ENCODE peak calls at places on chromosomes 13 and 19, in five cellular contexts. K is CD8-positive, alpha-beta T cell; H is body of pancreas; F is psoas muscle; J is aorta. C is an unnamed sample. For H3K9me3, the result is how much of the 10 kb centered on the place peaks cover.

GRCh38 chr19:40416918-40417713 is 3.9 kb upstream of the PRX start:
- DNase-seq in K (no peak), H (peak), F (peak), J (peak), C (no peak)

GRCh38 chr13:80047406-80047805 is 293.5 kb downstream of the SPRY2 start:
- DNase-seq in K (no peak), H (no peak), F (no peak), J (no peak), C (no peak)

GRCh38 chr19:44807162-44807561 is 1.7 kb upstream of the BCAM start:
- DNase-seq in K (no peak), H (peak), F (no peak), J (no peak), C (no peak)

GRCh38 chr13:93146584-93147292 is 79.9 kb upstream of the GPC6 start:
- DNase-seq in K (no peak), H (no peak), F (no peak), J (no peak), C (no peak)

GRCh38 chr19:56167064-56167578 is 8.7 kb upstream of the GALP start:
- DNase-seq in K (no peak), H (no peak), F (no peak), J (no peak), C (no peak)

GRCh38 chr19:5407356-5407755 is 47.9 kb upstream of the ZNRF4 start:
- DNase-seq in K (no peak), H (no peak), F (no peak), J (no peak), C (no peak)

GRCh38 chr19:18776736-18777135 is 14.4 kb downstream of the COMP start:
- DNase-seq in K (no peak), H (no peak), F (peak), J (no peak), C (no peak)

GRCh38 chr19:46232938-46233621 is 3.5 kb downstream of the IGFL1 start:
- DNase-seq in K (no peak), H (no peak), F (no peak), J (no peak), C (no peak)

GRCh38 chr13:49351871-49352270 is 92.0 kb downstream of the CAB39L start:
- DNase-seq in K (no peak), H (no peak), F (no peak), J (no peak), C (no peak)

GRCh38 chr19:38245826-38246498 is 10.2 kb downstream of the PPP1R14A start:
- DNase-seq in K (no peak), H (no peak), F (no peak), J (peak), C (no peak)

GRCh38 chr19:7868671-7869452 is 5.3 kb downstream of the PRR36 start:
- DNase-seq in K (peak), H (peak), F (peak), J (peak), C (peak)

GRCh38 chr19:28155265-28155664 is 1057.7 kb downstream of the UQCRFS1 start:
- DNase-seq in K (no peak), H (no peak), F (no peak), J (no peak), C (no peak)

GRCh38 chr19:787551-787950 is 9.7 kb upstream of the PTBP1 start:
- DNase-seq in K (no peak), H (no peak), F (no peak), J (no peak), C (no peak)

GRCh38 chr13:86906458-86906857 is 764.7 kb upstream of the SLITRK5 start:
- DNase-seq in K (no peak), H (no peak), F (no peak), J (no peak), C (no peak)

GRCh38 chr19:23415034-23415433 is 19.8 kb upstream of the ZNF91 start:
- DNase-seq in K (no peak), H (no peak), F (no peak), J (no peak), C (no peak)

GRCh38 chr13:102977471-102977870 is 88.7 kb downstream of the SLC10A2 start:
- DNase-seq in K (no peak), H (no peak), F (no peak), J (no peak), C (no peak)

GRCh38 chr13:52809310-52809769 is 39.1 kb downstream of the PCDH8 start:
- DNase-seq in K (no peak), H (peak), F (no peak), J (no peak), C (no peak)

GRCh38 chr19:41308450-41309224 is 1.3 kb upstream of the CCDC97 start:
- DNase-seq in K (peak), H (peak), F (peak), J (peak), C (peak)

GRCh38 chr19:15613338-15613737 is 1.7 kb upstream of the CYP4F8 start:
- DNase-seq in K (no peak), H (no peak), F (no peak), J (no peak), C (no peak)

GRCh38 chr19:15616627-15617270 is 1.7 kb downstream of the CYP4F8 start:
- DNase-seq in K (no peak), H (no peak), F (no peak), J (no peak), C (no peak)

GRCh38 chr19:15616183-15616582 is 1.2 kb downstream of the CYP4F8 start:
- DNase-seq in K (no peak), H (no peak), F (no peak), J (no peak), C (no peak)

GRCh38 chr19:15614507-15615379 is at the start of gene CYP4F8:
- DNase-seq in K (no peak), H (peak), F (no peak), J (no peak), C (no peak)

DNA sequence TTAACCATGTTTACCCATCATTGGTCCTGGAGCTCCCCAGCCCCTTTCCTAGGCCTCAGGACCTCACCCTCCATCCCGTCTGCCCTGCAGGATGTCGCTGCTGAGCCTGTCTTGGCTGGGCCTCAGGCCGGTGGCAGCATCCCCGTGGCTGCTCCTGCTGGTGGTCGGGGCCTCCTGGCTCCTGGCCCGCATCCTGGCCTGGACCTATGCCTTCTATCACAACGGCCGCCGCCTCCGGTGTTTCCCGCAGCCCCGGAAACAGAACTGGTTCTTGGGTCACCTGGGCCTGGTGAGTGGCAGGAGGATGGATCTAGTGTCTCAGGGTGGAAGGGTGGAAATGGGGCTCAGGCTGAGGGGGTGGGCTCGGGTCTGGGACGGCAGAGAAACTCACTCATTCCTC is 508 bp downstream of the CYP4F8 start:
- DNase-seq in K (no peak), H (no peak), F (no peak), J (no peak), C (no peak)
- H3K9me3 ChIP-seq in K (under half), H (under half), F (under half), J (under half), C (under half)

GRCh38 chr13:19151581-19152263 is 29.9 kb downstream of the TUBA3C start:
- DNase-seq in K (no peak), H (no peak), F (no peak), J (no peak), C (no peak)

GRCh38 chr13:19150712-19151228 is 30.9 kb downstream of the TUBA3C start:
- DNase-seq in K (no peak), H (no peak), F (peak), J (no peak), C (no peak)

GRCh38 chr13:19152403-19152802 is 29.2 kb downstream of the TUBA3C start:
- DNase-seq in K (no peak), H (no peak), F (no peak), J (no peak), C (no peak)

GRCh38 chr13:19148561-19148960 is 33.1 kb downstream of the TUBA3C start:
- DNase-seq in K (no peak), H (no peak), F (no peak), J (no peak), C (no peak)

DNA sequence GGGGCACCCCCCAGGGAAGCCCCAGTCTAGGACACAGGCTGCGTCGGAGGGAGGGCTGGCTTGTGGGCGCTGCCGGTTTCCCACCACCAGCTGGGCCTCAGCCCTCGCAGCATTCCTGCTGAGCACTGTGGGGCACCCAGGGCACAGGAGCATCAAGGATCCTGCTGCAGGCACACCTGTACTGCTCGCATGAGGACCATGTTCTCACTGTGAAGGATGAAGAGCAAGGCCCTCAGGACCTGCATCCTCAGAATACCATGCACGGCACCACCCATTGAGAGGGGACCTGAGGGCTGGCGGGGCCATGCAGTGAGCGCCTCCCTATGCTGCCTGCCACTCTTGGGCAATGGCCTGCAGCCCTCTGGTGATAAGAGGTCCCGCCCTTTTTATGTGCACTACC is 31.4 kb downstream of the TUBA3C start:
- DNase-seq in K (no peak), H (no peak), F (no peak), J (no peak), C (no peak)
- H3K9me3 ChIP-seq in K (under half), H (under half), F (under half), J (under half), C (under half)

GRCh38 chr13:97245011-97245410 is 22.9 kb downstream of the MBNL2 start:
- DNase-seq in K (no peak), H (no peak), F (no peak), J (no peak), C (no peak)
- H3K9me3 ChIP-seq in K (under half), H (under half), F (under half), J (under half), C (under half)

DNA sequence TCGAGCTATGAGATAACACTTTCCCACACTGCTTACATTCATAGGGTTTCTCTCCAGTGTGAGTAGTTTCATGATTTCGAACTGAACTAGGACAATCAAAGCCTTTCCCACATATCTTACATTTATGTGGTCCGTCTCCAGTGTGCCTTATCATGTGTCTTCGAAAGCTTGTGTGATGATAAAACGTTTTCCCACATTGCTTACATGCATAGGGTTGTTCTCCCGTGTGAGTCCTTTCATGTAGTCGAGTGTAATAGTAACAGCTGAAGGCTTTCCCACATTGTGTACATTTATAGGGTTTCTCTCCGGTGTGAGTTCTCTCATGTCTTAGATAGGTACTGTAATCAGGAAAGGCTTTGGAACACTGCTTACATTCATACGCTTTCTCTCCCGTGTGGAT is 16.3 kb downstream of the ZNF823 start:
- DNase-seq in K (no peak), H (no peak), F (no peak), J (no peak), C (no peak)
- H3K9me3 ChIP-seq in K (under half), H (under half), F (under half), J (under half), C (under half)

DNA sequence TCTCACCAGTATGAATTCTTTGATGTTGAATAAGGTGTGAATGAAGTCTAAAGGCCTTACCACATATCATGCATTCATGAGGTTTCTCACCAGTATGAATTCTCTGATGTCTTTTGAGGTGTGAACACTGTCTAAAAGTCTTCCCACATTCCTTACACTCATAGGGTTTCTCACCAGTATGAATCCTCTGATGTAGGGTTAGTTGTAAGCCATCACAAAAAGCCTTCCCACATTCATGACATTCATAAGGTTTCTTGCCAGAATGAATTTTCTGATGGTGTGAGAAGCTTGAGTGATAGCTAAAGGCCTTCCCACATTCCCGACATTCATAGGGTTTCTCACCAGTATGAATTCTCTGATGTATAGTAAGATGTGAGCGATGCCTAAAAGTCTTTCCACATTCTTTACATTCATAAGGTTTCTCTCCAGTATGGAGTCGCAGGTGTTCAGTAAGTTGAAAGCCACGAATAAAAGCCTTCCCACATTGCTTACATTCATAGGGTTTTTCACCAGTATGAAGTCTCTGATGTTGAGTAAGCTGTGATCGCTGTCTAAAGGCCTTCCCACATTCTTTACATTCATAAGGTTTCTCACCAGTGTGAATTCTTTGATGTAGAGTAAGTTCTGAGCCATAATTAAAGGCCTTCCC is 27.7 kb downstream of the ZNF461 start:
- DNase-seq in K (no peak), H (no peak), F (no peak), J (no peak), C (no peak)
- H3K9me3 ChIP-seq in K (half or more), H (under half), F (half or more), J (under half), C (under half)

GRCh38 chr19:8904597-8904996 is 72.4 kb downstream of the MBD3L1 start:
- DNase-seq in K (no peak), H (no peak), F (no peak), J (no peak), C (no peak)

GRCh38 chr19:8905342-8905741 is 73.2 kb downstream of the MBD3L1 start:
- DNase-seq in K (no peak), H (no peak), F (no peak), J (no peak), C (no peak)

GRCh38 chr19:8899356-8899755 is 67.2 kb downstream of the MBD3L1 start:
- DNase-seq in K (no peak), H (no peak), F (no peak), J (no peak), C (no peak)

GRCh38 chr19:8900421-8900820 is 68.2 kb downstream of the MBD3L1 start:
- DNase-seq in K (no peak), H (no peak), F (no peak), J (no peak), C (no peak)

GRCh38 chr19:8902520-8902919 is 70.3 kb downstream of the MBD3L1 start:
- DNase-seq in K (no peak), H (no peak), F (no peak), J (no peak), C (no peak)
- H3K9me3 ChIP-seq in K (under half), H (under half), F (under half), J (under half), C (under half)

DNA sequence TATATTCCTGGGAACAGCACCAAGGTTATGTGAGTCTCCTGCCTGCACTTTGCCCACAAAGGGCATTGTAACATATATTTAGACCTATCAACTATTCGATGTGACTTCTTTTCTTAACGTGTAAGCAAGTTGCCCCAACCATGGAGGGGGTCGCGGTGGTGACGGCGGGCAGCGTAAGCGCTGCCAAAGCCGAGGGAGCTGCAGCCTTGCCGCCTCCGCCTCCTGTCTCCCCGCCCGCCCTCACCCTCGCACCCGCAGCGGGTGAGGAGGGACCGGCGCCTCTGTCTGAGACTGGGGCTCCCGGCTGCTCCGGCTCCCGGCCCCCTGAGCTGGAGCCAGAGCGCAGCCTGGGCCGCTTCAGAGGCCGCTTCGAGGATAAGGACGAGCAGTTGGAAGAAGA is 59.0 kb downstream of the ZNF676 start:
- DNase-seq in K (no peak), H (no peak), F (no peak), J (no peak), C (no peak)
- H3K9me3 ChIP-seq in K (under half), H (under half), F (under half), J (under half), C (under half)

DNA sequence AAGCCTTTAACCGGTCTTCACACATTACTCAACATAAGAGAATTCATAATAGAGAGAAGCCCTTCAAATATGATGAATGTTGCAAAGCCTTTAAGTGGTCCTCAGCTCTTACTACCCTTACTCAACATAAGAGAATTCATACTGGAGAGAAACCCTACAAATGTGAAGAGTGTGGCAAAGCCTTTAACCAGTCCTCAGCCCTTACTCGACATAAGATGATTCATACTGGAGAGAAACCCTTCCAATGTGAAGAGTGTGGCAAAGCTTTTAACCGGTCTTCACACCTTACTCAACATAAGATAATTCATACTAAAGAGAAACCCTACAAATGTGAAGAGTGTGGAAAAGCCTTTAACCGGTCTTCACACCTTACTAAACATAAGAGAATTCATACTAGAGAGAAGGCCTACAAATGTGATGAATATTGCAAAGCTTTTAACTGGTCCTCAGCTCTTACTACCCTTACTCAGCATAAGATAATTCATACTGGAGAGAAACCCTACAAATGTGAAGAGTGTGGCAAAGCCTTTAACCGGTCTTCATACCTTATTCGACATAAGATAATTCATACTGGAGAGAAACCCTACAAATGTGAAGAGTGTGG is 36.4 kb downstream of the ZNF257 start:
- DNase-seq in K (no peak), H (no peak), F (no peak), J (no peak), C (no peak)
- H3K9me3 ChIP-seq in K (under half), H (under half), F (under half), J (under half), C (under half)

GRCh38 chr19:15642807-15643206 is 2.1 kb downstream of the CYP4F3 start:
- DNase-seq in K (no peak), H (no peak), F (no peak), J (no peak), C (no peak)
- H3K9me3 ChIP-seq in K (under half), H (under half), F (under half), J (under half), C (under half)